ENCODE peak calls at places on chromosomes 13 and 19, in seven cellular contexts. Q is psoas muscle, B is Caco-2, L is uterus, V is body of pancreas, T is HepG2, J is mucosa of descending colon. F is an unnamed sample.

GRCh38 chr19:10293637-10294367 is 4.0 kb downstream of the ICAM5 start:
- DNase-seq in Q (no peak), B (no peak), L (no peak), V (no peak), T (no peak), J (no peak), F (no peak)

GRCh38 chr19:52248256-52248655 is 21.1 kb upstream of the ZNF766 start:
- DNase-seq in Q (peak; percentile 43), B (peak; percentile 42), L (no peak), V (peak; percentile 34), T (peak; percentile 40), J (no peak), F (peak; percentile 59)

GRCh38 chr13:84951128-84951527 is 848.1 kb downstream of the SLITRK6 start:
- DNase-seq in Q (no peak), B (no peak), L (no peak), V (no peak), T (no peak), J (no peak), F (no peak)

GRCh38 chr19:35937345-35938281 is 1.4 kb downstream of the LRFN3 start:
- DNase-seq in Q (no peak), B (no peak), L (no peak), V (no peak), T (no peak), J (no peak), F (no peak)

GRCh38 chr13:113946409-113947181 is 27.3 kb downstream of the C13orf46 start:
- DNase-seq in Q (peak; percentile 12), B (no peak), L (no peak), V (peak; percentile 11), T (no peak), J (no peak), F (no peak)

GRCh38 chr13:111398715-111399299 is 78.4 kb downstream of the TEX29 start:
- DNase-seq in Q (no peak), B (no peak), L (no peak), V (no peak), T (peak; percentile 64), J (no peak), F (no peak)

GRCh38 chr19:35170359-35171061 is 16.0 kb downstream of the FXYD5 start:
- DNase-seq in Q (no peak), B (no peak), L (no peak), V (no peak), T (no peak), J (no peak), F (no peak)

GRCh38 chr19:51771369-51771768 is 10.4 kb downstream of the FPR2 start:
- DNase-seq in Q (no peak), B (no peak), L (no peak), V (no peak), T (no peak), J (no peak), F (no peak)

GRCh38 chr19:5953034-5953589 is 24.8 kb downstream of the RANBP3 start:
- DNase-seq in Q (no peak), B (no peak), L (no peak), V (no peak), T (no peak), J (no peak), F (no peak)

GRCh38 chr13:64551755-64552154 is 2678.4 kb downstream of the PCDH9 start:
- DNase-seq in Q (no peak), B (no peak), L (no peak), V (no peak), T (no peak), J (no peak), F (no peak)

GRCh38 chr19:46753420-46754155 is 7.3 kb upstream of the STRN4 start:
- DNase-seq in Q (peak; percentile 40), B (no peak), L (peak; percentile 67), V (peak; percentile 80), T (peak; percentile 48), J (peak; percentile 72), F (no peak)

GRCh38 chr13:93364166-93364565 is 137.6 kb downstream of the GPC6 start:
- DNase-seq in Q (no peak), B (no peak), L (no peak), V (no peak), T (no peak), J (no peak), F (no peak)

GRCh38 chr19:3065675-3066357 is 3.5 kb upstream of the TLE5 start:
- DNase-seq in Q (no peak), B (peak; percentile 68), L (no peak), V (peak; percentile 70), T (peak; percentile 80), J (peak; percentile 80), F (no peak)

GRCh38 chr19:33825556-33825955 is 28.9 kb downstream of the KCTD15 start:
- DNase-seq in Q (no peak), B (no peak), L (no peak), V (no peak), T (no peak), J (no peak), F (no peak)

GRCh38 chr13:78743972-78744371 is 85.0 kb upstream of the OBI1 start:
- DNase-seq in Q (no peak), B (no peak), L (no peak), V (no peak), T (no peak), J (no peak), F (no peak)

GRCh38 chr13:98195054-98195791 is 18.2 kb upstream of the RNF113B start:
- DNase-seq in Q (no peak), B (no peak), L (no peak), V (no peak), T (no peak), J (no peak), F (no peak)

GRCh38 chr13:42405665-42406390 is 133.9 kb downstream of the AKAP11 start:
- DNase-seq in Q (no peak), B (no peak), L (no peak), V (no peak), T (no peak), J (no peak), F (no peak)

GRCh38 chr13:33401238-33401637 is 115.7 kb upstream of the STARD13 start:
- DNase-seq in Q (no peak), B (no peak), L (no peak), V (peak; percentile 26), T (no peak), J (peak; percentile 43), F (peak; percentile 50)

GRCh38 chr13:100403675-100404074 is 184.9 kb downstream of the GGACT start:
- DNase-seq in Q (no peak), B (no peak), L (no peak), V (no peak), T (no peak), J (no peak), F (no peak)

GRCh38 chr19:50722248-50723013 is 733 bp upstream of the CLEC11A start:
- DNase-seq in Q (no peak), B (no peak), L (no peak), V (no peak), T (no peak), J (peak; percentile 40), F (no peak)

GRCh38 chr13:29909975-29910674 is 59.7 kb upstream of the UBL3 start:
- DNase-seq in Q (no peak), B (no peak), L (no peak), V (no peak), T (no peak), J (no peak), F (no peak)

GRCh38 chr13:106568225-106569003 is 477 bp upstream of the ARGLU1 start:
- DNase-seq in Q (no peak), B (no peak), L (no peak), V (no peak), T (peak; percentile 35), J (no peak), F (no peak)

GRCh38 chr19:35641515-35642151 is at the start of gene ETV2:
- DNase-seq in Q (no peak), B (no peak), L (no peak), V (no peak), T (no peak), J (peak; percentile 70), F (no peak)

GRCh38 chr19:23415034-23415433 is 19.8 kb upstream of the ZNF91 start:
- DNase-seq in Q (no peak), B (no peak), L (no peak), V (no peak), T (no peak), J (peak; percentile 59), F (no peak)

GRCh38 chr13:24911135-24911524 is 147.2 kb downstream of the RNF17 start:
- DNase-seq in Q (no peak), B (no peak), L (no peak), V (no peak), T (no peak), J (no peak), F (no peak)

GRCh38 chr13:71712988-71713653 is 153.9 kb downstream of the DACH1 start:
- DNase-seq in Q (no peak), B (peak; percentile 40), L (no peak), V (no peak), T (peak; percentile 49), J (no peak), F (no peak)

GRCh38 chr19:49430678-49431329 is 5.6 kb downstream of the GFY start:
- DNase-seq in Q (no peak), B (no peak), L (no peak), V (no peak), T (no peak), J (peak; percentile 37), F (no peak)

DNA sequence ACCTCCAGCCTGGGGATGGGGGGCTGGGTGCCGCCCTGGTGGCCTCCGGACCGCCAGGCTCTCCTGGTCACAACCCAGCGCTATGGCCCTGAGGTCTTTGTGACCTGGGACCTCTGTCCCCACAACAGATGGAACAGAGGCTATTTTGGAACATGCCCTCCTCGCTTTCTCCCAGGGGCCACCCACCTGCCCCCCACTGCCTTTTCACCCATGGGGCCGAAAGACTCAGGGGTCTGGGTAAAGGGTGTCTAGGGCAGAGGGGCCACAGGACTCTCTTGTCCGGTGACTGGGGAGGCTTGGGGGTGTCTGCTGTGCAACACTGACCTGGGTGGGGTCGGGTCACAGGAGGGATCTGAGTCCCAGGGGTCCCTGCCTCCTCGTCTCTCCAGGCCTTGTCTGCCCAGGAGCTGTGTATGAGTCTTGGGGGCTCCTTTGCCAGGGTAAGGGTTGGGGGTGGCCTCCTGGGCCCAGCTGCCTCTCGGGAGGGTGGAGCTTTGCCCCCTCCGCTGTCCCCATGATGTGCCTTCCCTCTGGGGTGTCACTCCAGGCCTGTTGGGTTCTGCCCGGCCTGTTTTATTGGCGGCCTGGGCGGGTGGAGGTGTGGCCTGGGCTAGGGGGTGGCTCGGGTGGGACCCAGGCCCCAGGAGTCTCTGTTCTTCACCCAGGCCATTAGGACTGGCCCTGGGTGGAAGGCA is 2.0 kb downstream of the ARID3A start:
- DNase-seq in Q (no peak), B (no peak), L (no peak), V (no peak), T (no peak), J (no peak), F (no peak)
- H3K4me3 ChIP-seq in Q (peak overlapping the region; percentile 94), B (peak overlapping the region; percentile 98), L (peak overlapping the region; percentile 53), V (no peak overlapping the region), T (peak overlapping the region; percentile 98), J (no peak overlapping the region), F (peak overlapping the region; percentile 76)

GRCh38 chr19:13035820-13036365 is 40.6 kb downstream of the NFIX start:
- DNase-seq in Q (no peak), B (no peak), L (no peak), V (no peak), T (no peak), J (no peak), F (no peak)
- H3K4me1 ChIP-seq in Q (peaks cover 98% of the 10 kb centered on the region), B (peaks cover 19% of the 10 kb centered on the region), L (peaks cover 57% of the 10 kb centered on the region), V (peaks cover 85% of the 10 kb centered on the region), T (peaks cover 68% of the 10 kb centered on the region), J (peaks cover 57% of the 10 kb centered on the region), F (peaks cover 100% of the 10 kb centered on the region)

GRCh38 chr19:21410166-21410565 is 13.2 kb downstream of the ZNF493 start:
- DNase-seq in Q (no peak), B (no peak), L (no peak), V (no peak), T (no peak), J (no peak), F (no peak)
- H3K9me3 ChIP-seq in Q (no peaks in the 10 kb centered on the region), B (no peaks in the 10 kb centered on the region), L (no peaks in the 10 kb centered on the region), V (peaks cover 15% of the 10 kb centered on the region), T (peaks cover 16% of the 10 kb centered on the region), J (peaks cover 60% of the 10 kb centered on the region), F (peaks cover 26% of the 10 kb centered on the region)

GRCh38 chr19:14347999-14348889 is 33.0 kb upstream of the ADGRE5 start:
- DNase-seq in Q (peak; percentile 60), B (peak; percentile 62), L (peak; percentile 58), V (peak; percentile 63), T (peak; percentile 28), J (peak; percentile 82), F (peak; percentile 82)
- H3K4me3 ChIP-seq in Q (peak overlapping the region; percentile 35), B (peak overlapping the region; percentile 29), L (peak overlapping the region; percentile 24), V (no peak overlapping the region), T (no peak overlapping the region), J (no peak overlapping the region), F (peak overlapping the region; percentile 36)

F was measured in lower lobe of right lung.